ENCODE peak calls at places on chromosome 9, in ten cellular contexts. One of them, this sample, is unnamed.
A peak's percentile ranks its signal among the peaks of the same experiment; 100 is the strongest.

GRCh38 chr9:14314929-14315753 is 1.2 kb upstream of the NFIB start:
- DNase-seq in hippocampal formation: peak; percentile 89
- DNase-seq in NCI-H1105: peak; percentile 94
- DNase-seq in RKO: peak; percentile 80
- DNase-seq in EH: peak; percentile 16
- DNase-seq in RWPE2: peak; percentile 93
- DNase-seq in GM12865: no peak
- DNase-seq in stimulated activated CD4-positive, alpha-beta T cell treated with anti-CD3 and anti-CD28 coated beads, Interleukin-12 subunit alpha, Interleukin-12 subunit beta, amount 100 ng/mL, for 48 hours: no peak
- DNase-seq in choroid plexus epithelial cell: peak; percentile 93
- DNase-seq in stimulated activated CD8-positive, alpha-beta memory T cell treated with anti-CD3 and anti-CD28 coated beads, Interleukin-7, amount 100 ng/mL, for 1 hour: no peak
- DNase-seq in this sample: no peak

GRCh38 chr9:129105857-129106694 is 4.5 kb downstream of the CRAT start:
- DNase-seq in hippocampal formation: no peak
- DNase-seq in NCI-H1105: no peak
- DNase-seq in RKO: no peak
- DNase-seq in EH: no peak
- DNase-seq in RWPE2: no peak
- DNase-seq in GM12865: no peak
- DNase-seq in stimulated activated CD4-positive, alpha-beta T cell treated with anti-CD3 and anti-CD28 coated beads, Interleukin-12 subunit alpha, Interleukin-12 subunit beta, amount 100 ng/mL, for 48 hours: no peak
- DNase-seq in choroid plexus epithelial cell: no peak
- DNase-seq in stimulated activated CD8-positive, alpha-beta memory T cell treated with anti-CD3 and anti-CD28 coated beads, Interleukin-7, amount 100 ng/mL, for 1 hour: no peak
- DNase-seq in this sample: no peak

GRCh38 chr9:17116400-17116837 is 18.4 kb upstream of the CNTLN start:
- DNase-seq in hippocampal formation: no peak
- DNase-seq in NCI-H1105: peak; percentile 62
- DNase-seq in RKO: peak; percentile 83
- DNase-seq in EH: peak; percentile 62
- DNase-seq in RWPE2: no peak
- DNase-seq in GM12865: peak; percentile 19
- DNase-seq in stimulated activated CD4-positive, alpha-beta T cell treated with anti-CD3 and anti-CD28 coated beads, Interleukin-12 subunit alpha, Interleukin-12 subunit beta, amount 100 ng/mL, for 48 hours: no peak
- DNase-seq in choroid plexus epithelial cell: peak; percentile 67
- DNase-seq in stimulated activated CD8-positive, alpha-beta memory T cell treated with anti-CD3 and anti-CD28 coated beads, Interleukin-7, amount 100 ng/mL, for 1 hour: no peak
- DNase-seq in this sample: no peak

GRCh38 chr9:112505607-112506006 is 19.0 kb downstream of the KIAA1958 start:
- DNase-seq in hippocampal formation: no peak
- DNase-seq in NCI-H1105: no peak
- DNase-seq in RKO: no peak
- DNase-seq in EH: no peak
- DNase-seq in RWPE2: no peak
- DNase-seq in GM12865: no peak
- DNase-seq in stimulated activated CD4-positive, alpha-beta T cell treated with anti-CD3 and anti-CD28 coated beads, Interleukin-12 subunit alpha, Interleukin-12 subunit beta, amount 100 ng/mL, for 48 hours: no peak
- DNase-seq in choroid plexus epithelial cell: no peak
- DNase-seq in stimulated activated CD8-positive, alpha-beta memory T cell treated with anti-CD3 and anti-CD28 coated beads, Interleukin-7, amount 100 ng/mL, for 1 hour: no peak
- DNase-seq in this sample: no peak

GRCh38 chr9:33465096-33465495 is 8.6 kb downstream of the NOL6 start:
- DNase-seq in hippocampal formation: no peak
- DNase-seq in NCI-H1105: no peak
- DNase-seq in RKO: no peak
- DNase-seq in EH: no peak
- DNase-seq in RWPE2: no peak
- DNase-seq in GM12865: no peak
- DNase-seq in stimulated activated CD4-positive, alpha-beta T cell treated with anti-CD3 and anti-CD28 coated beads, Interleukin-12 subunit alpha, Interleukin-12 subunit beta, amount 100 ng/mL, for 48 hours: no peak
- DNase-seq in choroid plexus epithelial cell: no peak
- DNase-seq in stimulated activated CD8-positive, alpha-beta memory T cell treated with anti-CD3 and anti-CD28 coated beads, Interleukin-7, amount 100 ng/mL, for 1 hour: no peak
- DNase-seq in this sample: no peak

GRCh38 chr9:111925017-111925770 is 28.6 kb downstream of the UGCG start:
- DNase-seq in hippocampal formation: no peak
- DNase-seq in NCI-H1105: no peak
- DNase-seq in RKO: no peak
- DNase-seq in EH: no peak
- DNase-seq in RWPE2: no peak
- DNase-seq in GM12865: no peak
- DNase-seq in stimulated activated CD4-positive, alpha-beta T cell treated with anti-CD3 and anti-CD28 coated beads, Interleukin-12 subunit alpha, Interleukin-12 subunit beta, amount 100 ng/mL, for 48 hours: no peak
- DNase-seq in choroid plexus epithelial cell: no peak
- DNase-seq in stimulated activated CD8-positive, alpha-beta memory T cell treated with anti-CD3 and anti-CD28 coated beads, Interleukin-7, amount 100 ng/mL, for 1 hour: no peak
- DNase-seq in this sample: no peak

GRCh38 chr9:93900971-93901861 is 53.9 kb downstream of the BARX1 start:
- DNase-seq in hippocampal formation: no peak
- DNase-seq in NCI-H1105: no peak
- DNase-seq in RKO: no peak
- DNase-seq in EH: no peak
- DNase-seq in RWPE2: no peak
- DNase-seq in GM12865: no peak
- DNase-seq in stimulated activated CD4-positive, alpha-beta T cell treated with anti-CD3 and anti-CD28 coated beads, Interleukin-12 subunit alpha, Interleukin-12 subunit beta, amount 100 ng/mL, for 48 hours: no peak
- DNase-seq in choroid plexus epithelial cell: no peak
- DNase-seq in stimulated activated CD8-positive, alpha-beta memory T cell treated with anti-CD3 and anti-CD28 coated beads, Interleukin-7, amount 100 ng/mL, for 1 hour: no peak
- DNase-seq in this sample: no peak

GRCh38 chr9:72506615-72507014 is 14.8 kb upstream of the TMC1 start:
- DNase-seq in hippocampal formation: no peak
- DNase-seq in NCI-H1105: no peak
- DNase-seq in RKO: no peak
- DNase-seq in EH: no peak
- DNase-seq in RWPE2: no peak
- DNase-seq in GM12865: no peak
- DNase-seq in stimulated activated CD4-positive, alpha-beta T cell treated with anti-CD3 and anti-CD28 coated beads, Interleukin-12 subunit alpha, Interleukin-12 subunit beta, amount 100 ng/mL, for 48 hours: no peak
- DNase-seq in choroid plexus epithelial cell: no peak
- DNase-seq in stimulated activated CD8-positive, alpha-beta memory T cell treated with anti-CD3 and anti-CD28 coated beads, Interleukin-7, amount 100 ng/mL, for 1 hour: no peak
- DNase-seq in this sample: no peak

GRCh38 chr9:90890146-90890545 is 88.5 kb downstream of the SYK start:
- DNase-seq in hippocampal formation: no peak
- DNase-seq in NCI-H1105: no peak
- DNase-seq in RKO: no peak
- DNase-seq in EH: no peak
- DNase-seq in RWPE2: no peak
- DNase-seq in GM12865: no peak
- DNase-seq in stimulated activated CD4-positive, alpha-beta T cell treated with anti-CD3 and anti-CD28 coated beads, Interleukin-12 subunit alpha, Interleukin-12 subunit beta, amount 100 ng/mL, for 48 hours: no peak
- DNase-seq in choroid plexus epithelial cell: no peak
- DNase-seq in stimulated activated CD8-positive, alpha-beta memory T cell treated with anti-CD3 and anti-CD28 coated beads, Interleukin-7, amount 100 ng/mL, for 1 hour: no peak
- DNase-seq in this sample: no peak

GRCh38 chr9:93286252-93287188 is 102.6 kb downstream of the WNK2 start:
- DNase-seq in hippocampal formation: no peak
- DNase-seq in NCI-H1105: no peak
- DNase-seq in RKO: no peak
- DNase-seq in EH: no peak
- DNase-seq in RWPE2: no peak
- DNase-seq in GM12865: no peak
- DNase-seq in stimulated activated CD4-positive, alpha-beta T cell treated with anti-CD3 and anti-CD28 coated beads, Interleukin-12 subunit alpha, Interleukin-12 subunit beta, amount 100 ng/mL, for 48 hours: no peak
- DNase-seq in choroid plexus epithelial cell: no peak
- DNase-seq in stimulated activated CD8-positive, alpha-beta memory T cell treated with anti-CD3 and anti-CD28 coated beads, Interleukin-7, amount 100 ng/mL, for 1 hour: no peak
- DNase-seq in this sample: no peak

GRCh38 chr9:122263699-122264349 is 816 bp downstream of the RBM18 start:
- DNase-seq in hippocampal formation: no peak
- DNase-seq in NCI-H1105: no peak
- DNase-seq in RKO: peak; percentile 42
- DNase-seq in EH: peak; percentile 8
- DNase-seq in RWPE2: no peak
- DNase-seq in GM12865: peak; percentile 22
- DNase-seq in stimulated activated CD4-positive, alpha-beta T cell treated with anti-CD3 and anti-CD28 coated beads, Interleukin-12 subunit alpha, Interleukin-12 subunit beta, amount 100 ng/mL, for 48 hours: no peak
- DNase-seq in choroid plexus epithelial cell: peak; percentile 40
- DNase-seq in stimulated activated CD8-positive, alpha-beta memory T cell treated with anti-CD3 and anti-CD28 coated beads, Interleukin-7, amount 100 ng/mL, for 1 hour: no peak
- DNase-seq in this sample: no peak

GRCh38 chr9:136152931-136153330 is 34.3 kb upstream of the TMEM250 start:
- DNase-seq in hippocampal formation: no peak
- DNase-seq in NCI-H1105: no peak
- DNase-seq in RKO: no peak
- DNase-seq in EH: no peak
- DNase-seq in RWPE2: no peak
- DNase-seq in GM12865: no peak
- DNase-seq in stimulated activated CD4-positive, alpha-beta T cell treated with anti-CD3 and anti-CD28 coated beads, Interleukin-12 subunit alpha, Interleukin-12 subunit beta, amount 100 ng/mL, for 48 hours: no peak
- DNase-seq in choroid plexus epithelial cell: no peak
- DNase-seq in stimulated activated CD8-positive, alpha-beta memory T cell treated with anti-CD3 and anti-CD28 coated beads, Interleukin-7, amount 100 ng/mL, for 1 hour: no peak
- DNase-seq in this sample: no peak

GRCh38 chr9:76414656-76415055 is 20.4 kb upstream of the RFK start:
- DNase-seq in hippocampal formation: no peak
- DNase-seq in NCI-H1105: no peak
- DNase-seq in RKO: no peak
- DNase-seq in EH: peak; percentile 50
- DNase-seq in RWPE2: no peak
- DNase-seq in GM12865: peak; percentile 81
- DNase-seq in stimulated activated CD4-positive, alpha-beta T cell treated with anti-CD3 and anti-CD28 coated beads, Interleukin-12 subunit alpha, Interleukin-12 subunit beta, amount 100 ng/mL, for 48 hours: no peak
- DNase-seq in choroid plexus epithelial cell: peak; percentile 83
- DNase-seq in stimulated activated CD8-positive, alpha-beta memory T cell treated with anti-CD3 and anti-CD28 coated beads, Interleukin-7, amount 100 ng/mL, for 1 hour: no peak
- DNase-seq in this sample: no peak

GRCh38 chr9:126591922-126592321 is 21.8 kb upstream of the LMX1B start:
- DNase-seq in hippocampal formation: no peak
- DNase-seq in NCI-H1105: peak; percentile 8
- DNase-seq in RKO: no peak
- DNase-seq in EH: no peak
- DNase-seq in RWPE2: no peak
- DNase-seq in GM12865: no peak
- DNase-seq in stimulated activated CD4-positive, alpha-beta T cell treated with anti-CD3 and anti-CD28 coated beads, Interleukin-12 subunit alpha, Interleukin-12 subunit beta, amount 100 ng/mL, for 48 hours: no peak
- DNase-seq in choroid plexus epithelial cell: no peak
- DNase-seq in stimulated activated CD8-positive, alpha-beta memory T cell treated with anti-CD3 and anti-CD28 coated beads, Interleukin-7, amount 100 ng/mL, for 1 hour: no peak
- DNase-seq in this sample: no peak

GRCh38 chr9:34590376-34591090 is 1.0 kb upstream of the CNTFR start:
- DNase-seq in hippocampal formation: no peak
- DNase-seq in NCI-H1105: no peak
- DNase-seq in RKO: no peak
- DNase-seq in EH: no peak
- DNase-seq in RWPE2: no peak
- DNase-seq in GM12865: no peak
- DNase-seq in stimulated activated CD4-positive, alpha-beta T cell treated with anti-CD3 and anti-CD28 coated beads, Interleukin-12 subunit alpha, Interleukin-12 subunit beta, amount 100 ng/mL, for 48 hours: no peak
- DNase-seq in choroid plexus epithelial cell: no peak
- DNase-seq in stimulated activated CD8-positive, alpha-beta memory T cell treated with anti-CD3 and anti-CD28 coated beads, Interleukin-7, amount 100 ng/mL, for 1 hour: no peak
- DNase-seq in this sample: no peak

GRCh38 chr9:108831496-108832178 is 24.1 kb downstream of the ACTL7B start:
- DNase-seq in hippocampal formation: no peak
- DNase-seq in NCI-H1105: no peak
- DNase-seq in RKO: no peak
- DNase-seq in EH: peak; percentile 39
- DNase-seq in RWPE2: no peak
- DNase-seq in GM12865: no peak
- DNase-seq in stimulated activated CD4-positive, alpha-beta T cell treated with anti-CD3 and anti-CD28 coated beads, Interleukin-12 subunit alpha, Interleukin-12 subunit beta, amount 100 ng/mL, for 48 hours: no peak
- DNase-seq in choroid plexus epithelial cell: no peak
- DNase-seq in stimulated activated CD8-positive, alpha-beta memory T cell treated with anti-CD3 and anti-CD28 coated beads, Interleukin-7, amount 100 ng/mL, for 1 hour: no peak
- DNase-seq in this sample: no peak

GRCh38 chr9:114364123-114364522 is 23.7 kb downstream of the AKNA start:
- DNase-seq in hippocampal formation: no peak
- DNase-seq in NCI-H1105: no peak
- DNase-seq in RKO: no peak
- DNase-seq in EH: peak; percentile 95
- DNase-seq in RWPE2: no peak
- DNase-seq in GM12865: no peak
- DNase-seq in stimulated activated CD4-positive, alpha-beta T cell treated with anti-CD3 and anti-CD28 coated beads, Interleukin-12 subunit alpha, Interleukin-12 subunit beta, amount 100 ng/mL, for 48 hours: no peak
- DNase-seq in choroid plexus epithelial cell: peak; percentile 90
- DNase-seq in stimulated activated CD8-positive, alpha-beta memory T cell treated with anti-CD3 and anti-CD28 coated beads, Interleukin-7, amount 100 ng/mL, for 1 hour: no peak
- DNase-seq in this sample: peak; percentile 89

GRCh38 chr9:135136991-135137390 is 49.5 kb downstream of the OLFM1 start:
- DNase-seq in hippocampal formation: no peak
- DNase-seq in NCI-H1105: no peak
- DNase-seq in RKO: no peak
- DNase-seq in EH: no peak
- DNase-seq in RWPE2: no peak
- DNase-seq in GM12865: no peak
- DNase-seq in stimulated activated CD4-positive, alpha-beta T cell treated with anti-CD3 and anti-CD28 coated beads, Interleukin-12 subunit alpha, Interleukin-12 subunit beta, amount 100 ng/mL, for 48 hours: no peak
- DNase-seq in choroid plexus epithelial cell: no peak
- DNase-seq in stimulated activated CD8-positive, alpha-beta memory T cell treated with anti-CD3 and anti-CD28 coated beads, Interleukin-7, amount 100 ng/mL, for 1 hour: no peak
- DNase-seq in this sample: no peak

GRCh38 chr9:136721339-136722092 is 9.1 kb downstream of the DIPK1B start:
- DNase-seq in hippocampal formation: no peak
- DNase-seq in NCI-H1105: no peak
- DNase-seq in RKO: peak; percentile 93
- DNase-seq in EH: peak; percentile 81
- DNase-seq in RWPE2: no peak
- DNase-seq in GM12865: no peak
- DNase-seq in stimulated activated CD4-positive, alpha-beta T cell treated with anti-CD3 and anti-CD28 coated beads, Interleukin-12 subunit alpha, Interleukin-12 subunit beta, amount 100 ng/mL, for 48 hours: no peak
- DNase-seq in choroid plexus epithelial cell: peak; percentile 43
- DNase-seq in stimulated activated CD8-positive, alpha-beta memory T cell treated with anti-CD3 and anti-CD28 coated beads, Interleukin-7, amount 100 ng/mL, for 1 hour: no peak
- DNase-seq in this sample: no peak

GRCh38 chr9:71514344-71514975 is 253.9 kb downstream of the CEMIP2 start:
- DNase-seq in hippocampal formation: no peak
- DNase-seq in NCI-H1105: no peak
- DNase-seq in RKO: no peak
- DNase-seq in EH: no peak
- DNase-seq in RWPE2: no peak
- DNase-seq in GM12865: no peak
- DNase-seq in stimulated activated CD4-positive, alpha-beta T cell treated with anti-CD3 and anti-CD28 coated beads, Interleukin-12 subunit alpha, Interleukin-12 subunit beta, amount 100 ng/mL, for 48 hours: no peak
- DNase-seq in choroid plexus epithelial cell: no peak
- DNase-seq in stimulated activated CD8-positive, alpha-beta memory T cell treated with anti-CD3 and anti-CD28 coated beads, Interleukin-7, amount 100 ng/mL, for 1 hour: no peak
- DNase-seq in this sample: no peak

GRCh38 chr9:130624154-130624553 is 40.2 kb upstream of the PRDM12 start:
- DNase-seq in hippocampal formation: no peak
- DNase-seq in NCI-H1105: no peak
- DNase-seq in RKO: peak; percentile 35
- DNase-seq in EH: no peak
- DNase-seq in RWPE2: no peak
- DNase-seq in GM12865: no peak
- DNase-seq in stimulated activated CD4-positive, alpha-beta T cell treated with anti-CD3 and anti-CD28 coated beads, Interleukin-12 subunit alpha, Interleukin-12 subunit beta, amount 100 ng/mL, for 48 hours: no peak
- DNase-seq in choroid plexus epithelial cell: no peak
- DNase-seq in stimulated activated CD8-positive, alpha-beta memory T cell treated with anti-CD3 and anti-CD28 coated beads, Interleukin-7, amount 100 ng/mL, for 1 hour: no peak
- DNase-seq in this sample: no peak

GRCh38 chr9:137369911-137370630 is 52.9 kb downstream of the EXD3 start:
- DNase-seq in hippocampal formation: no peak
- DNase-seq in NCI-H1105: no peak
- DNase-seq in RKO: no peak
- DNase-seq in EH: no peak
- DNase-seq in RWPE2: peak; percentile 51
- DNase-seq in GM12865: no peak
- DNase-seq in stimulated activated CD4-positive, alpha-beta T cell treated with anti-CD3 and anti-CD28 coated beads, Interleukin-12 subunit alpha, Interleukin-12 subunit beta, amount 100 ng/mL, for 48 hours: no peak
- DNase-seq in choroid plexus epithelial cell: no peak
- DNase-seq in stimulated activated CD8-positive, alpha-beta memory T cell treated with anti-CD3 and anti-CD28 coated beads, Interleukin-7, amount 100 ng/mL, for 1 hour: no peak
- DNase-seq in this sample: no peak

GRCh38 chr9:110116543-110116885 is 91.4 kb downstream of the C9orf152 start:
- DNase-seq in hippocampal formation: no peak
- DNase-seq in NCI-H1105: no peak
- DNase-seq in RKO: no peak
- DNase-seq in EH: peak; percentile 97
- DNase-seq in RWPE2: no peak
- DNase-seq in GM12865: no peak
- DNase-seq in stimulated activated CD4-positive, alpha-beta T cell treated with anti-CD3 and anti-CD28 coated beads, Interleukin-12 subunit alpha, Interleukin-12 subunit beta, amount 100 ng/mL, for 48 hours: no peak
- DNase-seq in choroid plexus epithelial cell: peak; percentile 94
- DNase-seq in stimulated activated CD8-positive, alpha-beta memory T cell treated with anti-CD3 and anti-CD28 coated beads, Interleukin-7, amount 100 ng/mL, for 1 hour: no peak
- DNase-seq in this sample: no peak

GRCh38 chr9:19493174-19493811 is 84.5 kb downstream of the ACER2 start:
- DNase-seq in hippocampal formation: peak; percentile 82
- DNase-seq in NCI-H1105: peak; percentile 64
- DNase-seq in RKO: peak; percentile 52
- DNase-seq in EH: peak; percentile 62
- DNase-seq in RWPE2: no peak
- DNase-seq in GM12865: peak; percentile 58
- DNase-seq in stimulated activated CD4-positive, alpha-beta T cell treated with anti-CD3 and anti-CD28 coated beads, Interleukin-12 subunit alpha, Interleukin-12 subunit beta, amount 100 ng/mL, for 48 hours: peak; percentile 43
- DNase-seq in choroid plexus epithelial cell: peak; percentile 73
- DNase-seq in stimulated activated CD8-positive, alpha-beta memory T cell treated with anti-CD3 and anti-CD28 coated beads, Interleukin-7, amount 100 ng/mL, for 1 hour: no peak
- DNase-seq in this sample: peak; percentile 2

GRCh38 chr9:94002316-94003140 is 47.4 kb upstream of the BARX1 start:
- DNase-seq in hippocampal formation: no peak
- DNase-seq in NCI-H1105: peak; percentile 71
- DNase-seq in RKO: peak; percentile 65
- DNase-seq in EH: peak; percentile 45
- DNase-seq in RWPE2: no peak
- DNase-seq in GM12865: peak; percentile 64
- DNase-seq in stimulated activated CD4-positive, alpha-beta T cell treated with anti-CD3 and anti-CD28 coated beads, Interleukin-12 subunit alpha, Interleukin-12 subunit beta, amount 100 ng/mL, for 48 hours: peak; percentile 15
- DNase-seq in choroid plexus epithelial cell: peak; percentile 82
- DNase-seq in stimulated activated CD8-positive, alpha-beta memory T cell treated with anti-CD3 and anti-CD28 coated beads, Interleukin-7, amount 100 ng/mL, for 1 hour: no peak
- DNase-seq in this sample: peak; percentile 12

GRCh38 chr9:112887377-112887776 is 3.3 kb downstream of the SLC46A2 start:
- DNase-seq in hippocampal formation: no peak
- DNase-seq in NCI-H1105: no peak
- DNase-seq in RKO: peak; percentile 10
- DNase-seq in EH: no peak
- DNase-seq in RWPE2: no peak
- DNase-seq in GM12865: peak; percentile 14
- DNase-seq in stimulated activated CD4-positive, alpha-beta T cell treated with anti-CD3 and anti-CD28 coated beads, Interleukin-12 subunit alpha, Interleukin-12 subunit beta, amount 100 ng/mL, for 48 hours: no peak
- DNase-seq in choroid plexus epithelial cell: no peak
- DNase-seq in stimulated activated CD8-positive, alpha-beta memory T cell treated with anti-CD3 and anti-CD28 coated beads, Interleukin-7, amount 100 ng/mL, for 1 hour: no peak
- DNase-seq in this sample: peak; percentile 88

GRCh38 chr9:115107701-115108100 is 10.3 kb downstream of the TNC start:
- DNase-seq in hippocampal formation: no peak
- DNase-seq in NCI-H1105: no peak
- DNase-seq in RKO: no peak
- DNase-seq in EH: peak; percentile 56
- DNase-seq in RWPE2: no peak
- DNase-seq in GM12865: no peak
- DNase-seq in stimulated activated CD4-positive, alpha-beta T cell treated with anti-CD3 and anti-CD28 coated beads, Interleukin-12 subunit alpha, Interleukin-12 subunit beta, amount 100 ng/mL, for 48 hours: no peak
- DNase-seq in choroid plexus epithelial cell: no peak
- DNase-seq in stimulated activated CD8-positive, alpha-beta memory T cell treated with anti-CD3 and anti-CD28 coated beads, Interleukin-7, amount 100 ng/mL, for 1 hour: no peak
- DNase-seq in this sample: no peak

GRCh38 chr9:70881321-70881720 is 240.1 kb downstream of the TRPM3 start:
- DNase-seq in hippocampal formation: no peak
- DNase-seq in NCI-H1105: no peak
- DNase-seq in RKO: no peak
- DNase-seq in EH: no peak
- DNase-seq in RWPE2: no peak
- DNase-seq in GM12865: no peak
- DNase-seq in stimulated activated CD4-positive, alpha-beta T cell treated with anti-CD3 and anti-CD28 coated beads, Interleukin-12 subunit alpha, Interleukin-12 subunit beta, amount 100 ng/mL, for 48 hours: no peak
- DNase-seq in choroid plexus epithelial cell: no peak
- DNase-seq in stimulated activated CD8-positive, alpha-beta memory T cell treated with anti-CD3 and anti-CD28 coated beads, Interleukin-7, amount 100 ng/mL, for 1 hour: no peak
- DNase-seq in this sample: no peak

This sample was measured in HL-60.